ENCODE peak calls at places on chromosomes 2 and 18, in seven cellular contexts. L is chondrocyte, Y is progenitor cell of endocrine pancreas, A is astrocyte of the spinal cord, Z is lower lobe of right lung, R is AG09309, F is stomach. W is an unnamed sample.

GRCh38 chr2:127612111-127612822 is 33.7 kb upstream of the GPR17 start:
- DNase-seq in L (peak; percentile 41), Y (no peak), A (no peak), Z (peak; percentile 36), R (no peak), F (peak; percentile 8), W (no peak)

GRCh38 chr2:85733121-85733960 is 20.4 kb upstream of the ATOH8 start:
- DNase-seq in L (peak; percentile 65), Y (no peak), A (no peak), Z (no peak), R (no peak), F (no peak), W (no peak)

GRCh38 chr2:1209761-1210160 is 203.5 kb upstream of the TPO start:
- DNase-seq in L (no peak), Y (no peak), A (no peak), Z (no peak), R (no peak), F (no peak), W (no peak)

GRCh38 chr2:101762451-101763171 is 65.1 kb downstream of the MAP4K4 start:
- DNase-seq in L (no peak), Y (no peak), A (no peak), Z (no peak), R (no peak), F (no peak), W (no peak)

GRCh38 chr2:149561309-149561926 is 26.2 kb downstream of the MMADHC start:
- DNase-seq in L (no peak), Y (peak; percentile 13), A (peak; percentile 48), Z (no peak), R (no peak), F (no peak), W (peak; percentile 43)

GRCh38 chr18:79789091-79789891 is 8.4 kb upstream of the KCNG2 start:
- DNase-seq in L (peak; percentile 91), Y (no peak), A (no peak), Z (no peak), R (no peak), F (no peak), W (no peak)

GRCh38 chr2:40531359-40531758 is 79.5 kb upstream of the SLC8A1 start:
- DNase-seq in L (no peak), Y (no peak), A (no peak), Z (no peak), R (no peak), F (no peak), W (no peak)

GRCh38 chr18:24814521-24814920 is 354.1 kb downstream of the HRH4 start:
- DNase-seq in L (no peak), Y (no peak), A (no peak), Z (no peak), R (no peak), F (no peak), W (no peak)

GRCh38 chr2:217731805-217732204 is 271.0 kb downstream of the TNS1 start:
- DNase-seq in L (no peak), Y (no peak), A (no peak), Z (no peak), R (no peak), F (no peak), W (no peak)

GRCh38 chr2:162474006-162474405 is 130.1 kb downstream of the GCA start:
- DNase-seq in L (no peak), Y (no peak), A (no peak), Z (no peak), R (no peak), F (no peak), W (no peak)

GRCh38 chr2:1727796-1728474 is 16.4 kb downstream of the PXDN start:
- DNase-seq in L (peak; percentile 68), Y (no peak), A (no peak), Z (no peak), R (no peak), F (peak; percentile 3), W (no peak)

GRCh38 chr18:73153271-73153670 is 285.5 kb upstream of the NETO1 start:
- DNase-seq in L (no peak), Y (no peak), A (peak; percentile 19), Z (no peak), R (peak; percentile 5), F (no peak), W (no peak)

GRCh38 chr2:102061962-102062795 is 70.4 kb downstream of the IL1R2 start:
- DNase-seq in L (no peak), Y (no peak), A (peak; percentile 86), Z (no peak), R (no peak), F (no peak), W (no peak)

GRCh38 chr2:52821631-52822030 is 946.0 kb upstream of the CHAC2 start:
- DNase-seq in L (no peak), Y (no peak), A (no peak), Z (no peak), R (no peak), F (peak; percentile 35), W (no peak)
- TF ChIP-seq CTCF in L (peak; percentile 27), Y (peak; percentile 12), A (peak; percentile 24), Z (peak; percentile 7), R (no peak), F (no peak), W (no peak)

GRCh38 chr2:158723921-158724802 is 71.0 kb upstream of the DAPL1 start:
- DNase-seq in L (no peak), Y (no peak), A (no peak), Z (no peak), R (no peak), F (peak; percentile 45), W (no peak)
- TF ChIP-seq CTCF in L (peak; percentile 53), Y (peak; percentile 43), A (peak; percentile 23), Z (peak; percentile 27), R (no peak), F (no peak), W (no peak)

DNA sequence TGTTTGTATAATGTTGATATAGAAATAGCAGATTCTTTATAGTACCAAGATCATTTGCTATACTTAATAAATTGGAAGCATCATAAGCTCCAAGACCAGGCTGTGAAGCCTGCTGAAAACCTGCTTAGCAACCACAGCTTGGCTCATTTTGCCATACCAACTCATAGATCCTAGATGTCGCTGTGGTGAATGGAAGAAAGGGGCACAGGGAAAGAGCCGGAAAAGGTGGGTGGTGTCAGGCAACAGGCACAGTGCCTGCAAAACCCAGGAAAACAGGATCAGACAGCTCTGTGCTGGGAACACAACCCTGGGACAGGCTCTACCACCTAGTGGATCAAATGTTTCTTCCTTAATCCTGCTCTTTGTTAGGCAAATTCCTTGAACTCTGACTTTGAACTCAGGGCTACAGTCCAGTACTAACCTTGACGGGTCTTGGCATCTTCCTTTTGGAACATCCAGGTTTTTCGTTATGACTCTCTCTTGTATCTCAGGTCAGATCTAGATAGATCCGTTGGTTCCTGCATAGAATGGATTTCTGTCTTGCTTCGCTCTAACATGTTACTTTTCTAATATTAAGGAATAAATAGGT is 31.6 kb downstream of the TWSG1 start:
- DNase-seq in L (no peak), Y (peak; percentile 12), A (peak; percentile 52), Z (no peak), R (peak; percentile 16), F (peak; percentile 55), W (no peak)
- TF ChIP-seq CTCF in L (peak; percentile 74), Y (peak; percentile 48), A (peak; percentile 44), Z (peak; percentile 29), R (peak; percentile 57), F (no peak), W (no peak)

GRCh38 chr2:43020990-43021677 is 205.3 kb downstream of the ZFP36L2 start:
- DNase-seq in L (peak; percentile 12), Y (no peak), A (no peak), Z (no peak), R (no peak), F (no peak), W (no peak)

GRCh38 chr2:43023791-43024514 is 202.5 kb downstream of the ZFP36L2 start:
- DNase-seq in L (peak; percentile 52), Y (no peak), A (no peak), Z (no peak), R (no peak), F (no peak), W (no peak)

GRCh38 chr2:43020296-43020695 is 206.1 kb downstream of the ZFP36L2 start:
- DNase-seq in L (peak; percentile 6), Y (no peak), A (no peak), Z (no peak), R (no peak), F (no peak), W (no peak)

GRCh38 chr2:43022896-43023295 is 203.5 kb downstream of the ZFP36L2 start:
- DNase-seq in L (no peak), Y (no peak), A (no peak), Z (no peak), R (no peak), F (no peak), W (no peak)

DNA sequence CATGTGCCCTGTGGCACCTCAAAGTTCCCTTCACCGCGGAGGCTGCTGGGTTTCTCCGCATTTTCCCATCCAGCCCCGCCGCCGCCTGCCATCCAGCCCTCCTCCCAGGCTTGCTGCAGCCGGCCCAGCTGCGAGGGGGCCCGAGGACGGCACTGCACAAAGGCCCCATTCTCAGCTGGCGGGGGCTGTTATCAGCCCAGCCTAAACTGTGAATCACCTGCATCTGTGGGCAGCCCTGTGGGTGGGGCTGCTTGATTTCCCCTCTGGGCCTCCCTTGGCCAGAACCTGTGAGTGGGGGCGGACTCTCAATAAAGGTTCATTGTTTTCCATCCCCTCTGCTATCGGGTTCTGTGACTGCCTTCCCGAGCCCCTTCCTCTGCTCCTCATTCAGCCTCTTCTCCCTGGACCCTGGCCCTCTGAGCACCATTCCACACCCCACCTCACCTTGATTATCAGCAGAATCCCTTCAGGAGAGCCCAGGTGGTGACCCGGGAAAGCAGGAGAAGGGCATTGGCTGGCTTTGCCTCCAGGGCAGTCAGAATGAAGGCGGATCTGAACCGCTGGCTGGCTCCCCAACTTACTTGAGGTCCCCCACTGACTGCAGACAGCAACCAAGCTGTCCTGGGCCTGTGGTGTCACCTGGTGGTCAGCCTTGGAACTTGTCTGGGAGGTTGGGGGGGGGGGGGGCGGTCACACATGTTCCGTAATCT is 204.5 kb downstream of the ZFP36L2 start:
- DNase-seq in L (peak; percentile 63), Y (peak; percentile 58), A (no peak), Z (no peak), R (no peak), F (peak; percentile 58), W (no peak)
- TF ChIP-seq CTCF in L (peak; percentile 48), Y (peak; percentile 68), A (no peak), Z (no peak), R (peak; percentile 33), F (peak; percentile 13), W (no peak)

W was measured in CD8-positive, alpha-beta T cell.